ENCODE peak calls at places on chromosomes 5 and 9, in four cellular contexts. One of them, this sample, is unnamed.

GRCh38 chr9:125659201-125659840 is 47.7 kb downstream of the MAPKAP1 start:
- DNase-seq in SK-N-SH: no peak
- DNase-seq in astrocyte: peak; percentile 54
- DNase-seq in K562: no peak
- DNase-seq in this sample: no peak

GRCh38 chr9:120715331-120715924 is 1.2 kb upstream of the MEGF9 start:
- DNase-seq in K562: no peak
- DNase-seq in SK-N-SH: peak; percentile 53
- DNase-seq in astrocyte: peak; percentile 65
- DNase-seq in this sample: no peak

GRCh38 chr9:112725961-112726360 is 8.0 kb upstream of the INIP start:
- DNase-seq in SK-N-SH: no peak
- DNase-seq in astrocyte: no peak
- DNase-seq in K562: no peak
- DNase-seq in this sample: no peak

GRCh38 chr9:98742325-98743280 is 33.9 kb upstream of the GABBR2 start:
- DNase-seq in K562: no peak
- DNase-seq in astrocyte: peak; percentile 46
- DNase-seq in SK-N-SH: no peak
- DNase-seq in this sample: no peak

GRCh38 chr5:132023258-132024116 is 12.0 kb upstream of the ACSL6 start:
- DNase-seq in SK-N-SH: no peak
- DNase-seq in K562: no peak
- DNase-seq in astrocyte: no peak
- DNase-seq in this sample: no peak

GRCh38 chr9:88106492-88106891 is 31.8 kb downstream of the SPATA31C2 start:
- DNase-seq in SK-N-SH: peak; percentile 29
- DNase-seq in K562: no peak
- DNase-seq in astrocyte: peak; percentile 16
- DNase-seq in this sample: no peak

GRCh38 chr5:15513379-15513778 is 13.4 kb downstream of the FBXL7 start:
- DNase-seq in K562: no peak
- DNase-seq in astrocyte: no peak
- DNase-seq in SK-N-SH: peak; percentile 26
- DNase-seq in this sample: no peak

GRCh38 chr9:82645591-82645990 is 417.4 kb downstream of the RASEF start:
- DNase-seq in K562: no peak
- DNase-seq in SK-N-SH: no peak
- DNase-seq in astrocyte: peak; percentile 16
- DNase-seq in this sample: no peak

GRCh38 chr5:159451197-159452052 is 121.1 kb upstream of the IL12B start:
- DNase-seq in astrocyte: peak; percentile 97
- DNase-seq in K562: no peak
- DNase-seq in SK-N-SH: no peak
- DNase-seq in this sample: no peak

GRCh38 chr9:37464426-37465248 is 613 bp downstream of the ZBTB5 start:
- DNase-seq in astrocyte: peak; percentile 56
- DNase-seq in K562: no peak
- DNase-seq in SK-N-SH: no peak
- DNase-seq in this sample: no peak

DNA sequence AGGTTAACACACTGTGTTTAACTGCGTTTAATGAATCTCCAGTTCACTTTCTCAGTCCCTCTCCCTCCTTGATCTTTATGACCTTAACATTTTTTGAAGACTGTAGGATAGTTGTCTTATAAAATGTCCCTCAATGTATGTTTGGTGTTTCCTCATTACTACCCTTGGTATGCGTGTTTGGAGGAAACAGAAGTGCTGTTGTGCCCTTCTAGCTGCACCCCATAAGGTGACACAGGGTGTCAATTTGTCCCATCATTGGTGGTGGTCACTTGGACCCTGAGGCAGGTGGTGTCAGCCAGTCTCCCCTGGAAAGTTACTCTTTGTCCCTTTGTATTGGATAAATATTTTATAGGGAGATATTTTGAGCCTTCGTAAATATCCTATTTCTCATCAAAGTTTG is 52.3 kb downstream of the RAD23B start:
- DNase-seq in astrocyte: no peak
- DNase-seq in K562: no peak
- DNase-seq in SK-N-SH: no peak
- DNase-seq in this sample: no peak
- H3K9ac ChIP-seq in astrocyte: no peak overlapping the region
- H3K9ac ChIP-seq in K562: no peak overlapping the region
- H3K9ac ChIP-seq in SK-N-SH: no peak overlapping the region
- H3K9ac ChIP-seq in this sample: no peak overlapping the region

DNA sequence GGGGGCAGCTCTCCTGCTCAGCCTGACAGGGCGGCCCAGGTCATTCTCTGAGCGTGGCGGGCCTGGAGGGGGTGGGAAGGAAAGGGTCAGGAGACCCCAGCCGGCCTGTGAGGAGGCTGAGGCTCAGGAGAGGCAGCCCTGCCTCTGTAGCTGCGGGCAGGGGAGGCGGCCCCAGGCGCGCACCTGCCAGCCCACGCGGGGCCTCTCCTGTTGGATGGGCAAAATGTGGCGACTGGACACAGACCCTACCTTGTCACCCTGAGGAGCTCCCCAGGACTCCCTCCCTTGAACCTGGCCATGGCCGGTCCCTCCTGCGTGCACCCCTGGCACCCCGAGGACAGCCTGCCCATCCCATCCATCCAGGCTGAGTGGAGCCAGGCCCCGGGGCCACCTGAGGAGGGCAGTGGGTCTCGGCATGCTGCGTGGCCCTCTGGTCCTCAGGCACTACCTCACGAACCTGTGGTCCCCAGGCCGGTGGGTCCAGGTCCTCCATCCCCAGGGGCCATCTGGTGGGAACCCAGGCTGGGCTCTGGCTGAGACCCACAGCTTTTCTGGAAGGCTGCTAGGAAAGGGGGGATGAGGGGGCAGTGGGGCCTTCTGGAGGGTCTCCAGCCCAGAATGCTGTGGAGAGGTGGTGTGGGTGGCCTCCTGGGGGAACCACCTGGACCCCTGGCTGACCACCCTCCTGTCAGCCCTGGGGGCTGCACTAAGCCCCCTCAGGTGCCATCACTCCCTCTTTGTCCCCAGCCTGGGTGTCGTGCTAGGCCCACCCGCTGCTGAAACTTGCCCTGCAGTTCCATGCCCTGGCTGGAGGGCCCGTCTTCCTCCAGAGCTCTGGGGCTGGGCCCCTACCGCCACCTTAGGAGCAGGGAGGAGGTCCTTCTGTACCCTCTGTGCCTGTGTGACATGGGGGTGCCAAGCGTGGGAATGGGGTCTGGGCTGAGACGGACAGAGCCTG is 15.2 kb upstream of the NRARP start:
- DNase-seq in SK-N-SH: peak; percentile 39
- DNase-seq in K562: no peak
- DNase-seq in astrocyte: no peak
- DNase-seq in this sample: no peak
- H3K4me3 ChIP-seq in SK-N-SH: no peak overlapping the region
- H3K4me3 ChIP-seq in K562: no peak overlapping the region
- H3K4me3 ChIP-seq in astrocyte: no peak overlapping the region
- H3K4me3 ChIP-seq in this sample: no peak overlapping the region

GRCh38 chr9:122383992-122384461 is 13.2 kb downstream of the PTGS1 start:
- DNase-seq in astrocyte: peak; percentile 37
- DNase-seq in K562: no peak
- DNase-seq in SK-N-SH: no peak
- DNase-seq in this sample: no peak
- H3K9ac ChIP-seq in astrocyte: no peak overlapping the region
- H3K9ac ChIP-seq in K562: no peak overlapping the region
- H3K9ac ChIP-seq in SK-N-SH: no peak overlapping the region
- H3K9ac ChIP-seq in this sample: no peak overlapping the region

DNA sequence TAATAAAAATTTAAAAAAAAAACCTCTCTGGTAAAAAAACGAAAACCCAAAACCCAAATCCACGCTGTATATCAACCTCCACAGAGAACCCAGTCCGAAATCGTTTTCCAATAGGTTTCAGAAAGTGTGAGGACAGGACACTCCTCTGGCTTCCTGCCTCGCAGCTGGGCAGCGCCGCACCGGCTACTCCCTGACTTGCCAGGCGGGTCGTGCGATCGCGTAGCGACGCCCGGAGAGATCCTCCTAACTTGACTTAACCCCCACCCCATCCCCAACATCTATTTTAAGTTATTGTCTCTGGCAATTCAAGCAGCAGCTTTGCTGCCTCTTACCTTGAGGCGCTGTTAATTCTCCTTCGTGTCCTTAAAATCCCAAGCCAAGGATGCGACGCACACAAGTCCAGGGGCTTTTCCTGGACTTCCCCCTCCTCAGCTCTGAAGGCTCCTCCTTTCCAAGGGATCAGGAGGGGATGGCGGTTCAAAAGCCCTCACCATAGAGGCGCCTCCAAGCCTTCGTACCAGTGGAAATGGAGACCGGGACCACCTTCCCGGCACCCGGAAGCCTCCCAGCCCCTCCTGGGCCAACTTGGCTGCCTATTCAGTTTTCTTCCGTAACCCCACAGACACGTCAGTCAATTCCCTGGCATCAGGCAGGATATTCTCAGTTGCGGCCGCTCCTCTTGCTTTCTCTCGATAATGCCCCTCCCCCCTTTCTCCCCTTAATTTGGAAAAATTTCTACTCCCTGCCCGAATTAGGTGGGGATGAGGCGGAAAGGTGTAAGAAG is 1639.5 kb upstream of the C9orf72 start:
- DNase-seq in astrocyte: no peak
- DNase-seq in SK-N-SH: peak; percentile 69
- DNase-seq in K562: no peak
- DNase-seq in this sample: no peak
- H3K4me3 ChIP-seq in astrocyte: peak overlapping the region; percentile 61
- H3K4me3 ChIP-seq in SK-N-SH: peak overlapping the region; percentile 92
- H3K4me3 ChIP-seq in K562: no peak overlapping the region
- H3K4me3 ChIP-seq in this sample: peak overlapping the region; percentile 91

GRCh38 chr5:150505816-150506215 is 2.1 kb upstream of the NDST1 start:
- DNase-seq in K562: no peak
- DNase-seq in SK-N-SH: no peak
- DNase-seq in astrocyte: no peak
- DNase-seq in this sample: no peak

GRCh38 chr5:150507283-150508020 is 479 bp upstream of the NDST1 start:
- DNase-seq in astrocyte: no peak
- DNase-seq in SK-N-SH: no peak
- DNase-seq in K562: no peak
- DNase-seq in this sample: no peak

GRCh38 chr5:150508021-150508640 is at the start of gene NDST1:
- DNase-seq in SK-N-SH: no peak
- DNase-seq in K562: no peak
- DNase-seq in astrocyte: no peak
- DNase-seq in this sample: no peak

GRCh38 chr5:150505041-150505511 is 2.9 kb upstream of the NDST1 start:
- DNase-seq in K562: no peak
- DNase-seq in astrocyte: peak; percentile 58
- DNase-seq in SK-N-SH: no peak
- DNase-seq in this sample: no peak

DNA sequence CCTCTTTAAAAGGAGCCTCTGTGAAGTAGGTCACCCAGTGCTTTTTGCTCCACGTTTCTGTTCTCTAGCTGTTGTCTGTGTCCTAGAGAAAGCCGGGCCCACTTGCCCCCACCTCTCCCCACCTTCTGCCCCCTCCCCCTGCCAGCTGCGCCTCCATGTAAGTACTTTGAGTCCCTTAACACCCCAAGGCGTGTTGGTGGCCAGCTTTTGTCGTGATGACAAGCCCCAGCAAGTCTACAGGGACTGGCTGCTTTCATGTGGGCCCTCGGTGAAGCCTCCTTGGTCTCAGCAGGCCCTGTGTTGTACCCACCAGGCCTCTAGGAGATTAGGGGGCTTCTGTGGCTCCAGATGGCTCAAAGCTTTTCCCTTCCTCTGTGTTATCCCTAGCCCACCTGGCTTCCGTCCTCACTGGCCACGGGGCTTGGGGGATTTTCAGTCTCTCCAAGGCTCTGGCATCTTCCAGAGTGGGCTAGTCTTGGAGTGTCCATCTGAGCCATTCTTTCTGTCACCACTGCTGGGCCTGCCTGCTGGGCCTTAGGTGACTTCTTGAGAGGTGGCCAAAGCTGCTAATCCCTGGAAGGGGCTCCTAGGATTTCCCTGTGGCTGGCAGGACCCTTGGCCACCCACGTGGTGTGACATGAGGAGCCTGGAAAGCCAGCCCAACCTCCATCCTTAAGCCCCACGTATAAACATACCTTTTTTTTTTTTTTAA is 1.2 kb upstream of the NDST1 start:
- DNase-seq in K562: no peak
- DNase-seq in astrocyte: no peak
- DNase-seq in SK-N-SH: no peak
- DNase-seq in this sample: no peak
- H3K9ac ChIP-seq in K562: no peak overlapping the region
- H3K9ac ChIP-seq in astrocyte: peak overlapping the region; percentile 13
- H3K9ac ChIP-seq in SK-N-SH: no peak overlapping the region
- H3K9ac ChIP-seq in this sample: no peak overlapping the region

DNA sequence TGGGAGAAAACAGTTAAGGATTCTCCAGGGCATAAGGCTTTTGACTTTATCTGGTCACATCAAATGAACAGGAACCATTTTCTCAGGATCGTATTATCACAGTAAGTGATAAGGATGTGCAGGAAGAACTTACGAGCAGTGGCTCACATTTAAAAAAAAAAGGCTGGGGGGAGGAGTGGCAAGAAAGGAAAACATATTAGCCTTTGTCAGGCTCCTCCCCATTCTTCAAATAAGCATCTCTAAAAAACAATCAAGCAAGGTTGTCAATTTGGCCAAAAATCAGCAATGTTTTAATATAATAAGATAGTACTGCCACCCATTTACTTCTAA is 234.4 kb upstream of the TMEM161B start:
- DNase-seq in astrocyte: no peak
- DNase-seq in K562: no peak
- DNase-seq in SK-N-SH: no peak
- DNase-seq in this sample: no peak
- H3K4me3 ChIP-seq in astrocyte: peak overlapping the region; percentile 58
- H3K4me3 ChIP-seq in K562: no peak overlapping the region
- H3K4me3 ChIP-seq in SK-N-SH: peak overlapping the region; percentile 50
- H3K4me3 ChIP-seq in this sample: no peak overlapping the region

DNA sequence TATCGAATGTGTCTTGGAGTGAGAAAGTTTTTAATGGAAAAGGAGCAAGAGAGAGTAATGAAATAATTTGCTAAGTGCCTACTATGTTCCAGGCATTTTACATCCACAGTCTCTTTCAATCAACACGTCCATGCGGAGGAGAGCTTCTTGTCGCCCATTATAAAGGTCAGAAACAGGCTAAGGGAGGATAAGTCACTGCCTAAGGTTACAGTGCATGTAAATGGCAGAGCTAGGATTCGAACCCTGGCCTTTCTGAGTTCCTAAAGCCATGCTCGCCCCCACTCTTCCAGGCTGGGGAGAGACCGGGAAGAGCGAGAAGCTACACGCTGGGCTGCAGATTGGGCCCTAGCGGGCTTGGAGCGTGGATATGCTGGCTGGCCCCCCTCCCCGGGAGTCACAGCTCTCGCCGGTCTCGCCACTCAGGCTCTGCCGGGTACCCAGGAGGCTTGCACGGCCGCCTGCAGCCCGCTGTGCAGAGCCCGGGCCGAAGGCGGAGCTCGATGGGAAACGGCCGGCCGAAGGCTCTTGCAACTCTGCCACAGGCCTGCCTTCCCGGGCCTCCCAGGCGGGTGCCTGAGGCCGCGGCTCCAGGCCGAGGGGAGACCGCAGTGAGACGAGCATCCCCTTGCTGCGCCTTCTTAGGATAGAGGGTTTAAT is 775 bp upstream of the LHX2 start:
- DNase-seq in astrocyte: no peak
- DNase-seq in K562: no peak
- DNase-seq in SK-N-SH: peak; percentile 76
- DNase-seq in this sample: no peak
- H3K9ac ChIP-seq in astrocyte: no peak overlapping the region
- H3K9ac ChIP-seq in K562: no peak overlapping the region
- H3K9ac ChIP-seq in SK-N-SH: no peak overlapping the region
- H3K9ac ChIP-seq in this sample: no peak overlapping the region

GRCh38 chr5:77947051-77947428 is 170.9 kb upstream of the TBCA start:
- DNase-seq in SK-N-SH: no peak
- DNase-seq in astrocyte: no peak
- DNase-seq in K562: no peak
- DNase-seq in this sample: no peak
- H3K4me3 ChIP-seq in SK-N-SH: no peak overlapping the region
- H3K4me3 ChIP-seq in astrocyte: no peak overlapping the region
- H3K4me3 ChIP-seq in K562: no peak overlapping the region
- H3K4me3 ChIP-seq in this sample: no peak overlapping the region